ENCODE peak calls at places on chromosomes 13 and 19, in eight cellular contexts. G is ELR, K is mesendoderm, V is EL, E is RWPE1, F is AG04450, A is pancreas, B is cardiac muscle cell. X is an unnamed sample.

GRCh38 chr19:1503089-1503924 is 9.5 kb downstream of the ADAMTSL5 start:
- DNase-seq in A (peak; percentile 55), G (peak; percentile 51), B (peak; percentile 64), K (peak; percentile 73), V (peak; percentile 63), F (no peak), E (no peak), X (peak; percentile 91)

GRCh38 chr19:19475845-19476828 is 39.2 kb downstream of the TSSK6 start:
- DNase-seq in A (no peak), B (peak; percentile 55), E (no peak), F (no peak), G (peak; percentile 52), K (peak; percentile 81), V (no peak), X (peak; percentile 81)

GRCh38 chr19:39497850-39498261 is 891 bp upstream of the DLL3 start:
- DNase-seq in V (peak; percentile 36), B (peak; percentile 77), G (peak; percentile 49), F (no peak), E (no peak), K (peak; percentile 94), A (no peak), X (peak; percentile 91)

GRCh38 chr13:27147530-27148170 is 24.0 kb downstream of the USP12 start:
- DNase-seq in E (no peak), F (no peak), V (no peak), G (peak; percentile 25), B (no peak), A (no peak), K (no peak), X (no peak)

GRCh38 chr19:40394816-40395210 is 4.8 kb upstream of the HIPK4 start:
- DNase-seq in A (no peak), V (no peak), E (no peak), F (no peak), B (no peak), K (no peak), G (no peak), X (no peak)

GRCh38 chr13:35393886-35394285 is 82.6 kb downstream of the MAB21L1 start:
- DNase-seq in G (no peak), F (no peak), B (no peak), V (no peak), A (no peak), E (no peak), K (no peak), X (no peak)

GRCh38 chr13:63902141-63902540 is 2486.5 kb upstream of the PCDH20 start:
- DNase-seq in A (no peak), V (no peak), G (no peak), E (no peak), K (no peak), B (no peak), F (no peak), X (no peak)

GRCh38 chr19:8050274-8051096 is 2.1 kb upstream of the CCL25 start:
- DNase-seq in A (peak; percentile 62), V (peak; percentile 72), G (peak; percentile 62), E (peak; percentile 93), B (peak; percentile 96), K (peak; percentile 99), F (peak; percentile 20), X (peak; percentile 100)

GRCh38 chr13:99192480-99192879 is 8.2 kb upstream of the UBAC2 start:
- DNase-seq in K (no peak), G (no peak), E (no peak), V (no peak), A (no peak), B (no peak), F (no peak), X (no peak)

GRCh38 chr19:5948697-5949564 is 29.0 kb downstream of the RANBP3 start:
- DNase-seq in B (no peak), G (no peak), F (no peak), A (no peak), E (no peak), K (no peak), V (no peak), X (no peak)

X was measured in endodermal cell.